ENCODE peak calls at places on chromosome 6, in five cellular contexts. L, N, Y, W and D are unnamed samples.
A peak's percentile ranks its signal among the peaks of the same experiment; 100 is the strongest.

GRCh38 chr6:56348578-56348977 is 101.2 kb upstream of the COL21A1 start:
- DNase-seq in L (no peak), N (no peak), Y (no peak), W (no peak), D (no peak)

GRCh38 chr6:65623569-65623968 is 83.5 kb downstream of the EYS start:
- DNase-seq in L (no peak), N (no peak), Y (no peak), W (no peak), D (no peak)

GRCh38 chr6:3751019-3751729 is at the start of gene PXDC1:
- DNase-seq in L (no peak), N (no peak), Y (no peak), W (no peak), D (peak; percentile 64)

GRCh38 chr6:136463796-136464542 is 86.3 kb downstream of the MAP7 start:
- DNase-seq in L (no peak), N (no peak), Y (no peak), W (no peak), D (peak; percentile 25)

GRCh38 chr6:110355031-110355430 is 3.1 kb downstream of the METTL24 start:
- DNase-seq in L (no peak), N (no peak), Y (no peak), W (no peak), D (no peak)

GRCh38 chr6:47655719-47656595 is 42.4 kb upstream of the ADGRF4 start:
- DNase-seq in L (peak; percentile 75), N (peak; percentile 18), Y (no peak), W (peak; percentile 62), D (no peak)

GRCh38 chr6:31706599-31706998 is at the start of gene LY6G6F:
- DNase-seq in L (no peak), N (no peak), Y (no peak), W (no peak), D (no peak)

GRCh38 chr6:158758464-158758863 is 60.7 kb downstream of the EZR start:
- DNase-seq in L (no peak), N (peak; percentile 83), Y (no peak), W (no peak), D (no peak)

GRCh38 chr6:106739387-106739786 is 110.0 kb downstream of the QRSL1 start:
- DNase-seq in L (no peak), N (no peak), Y (no peak), W (no peak), D (no peak)

GRCh38 chr6:20427856-20428255 is 26.2 kb downstream of the E2F3 start:
- DNase-seq in L (no peak), N (no peak), Y (no peak), W (no peak), D (no peak)

GRCh38 chr6:20946037-20946436 is 411.8 kb downstream of the CDKAL1 start:
- DNase-seq in L (peak; percentile 38), N (no peak), Y (no peak), W (no peak), D (no peak)

GRCh38 chr6:156953478-156954146 is 176.4 kb downstream of the ARID1B start:
- DNase-seq in L (peak; percentile 44), N (peak; percentile 47), Y (peak; percentile 73), W (peak; percentile 42), D (no peak)

GRCh38 chr6:109867970-109868358 is 110.1 kb upstream of the GPR6 start:
- DNase-seq in L (no peak), N (no peak), Y (no peak), W (no peak), D (no peak)

GRCh38 chr6:168915242-168915641 is 338.4 kb downstream of the THBS2 start:
- DNase-seq in L (no peak), N (no peak), Y (no peak), W (no peak), D (no peak)

GRCh38 chr6:7522873-7523272 is 18.6 kb upstream of the DSP start:
- DNase-seq in L (no peak), N (no peak), Y (no peak), W (no peak), D (no peak)

GRCh38 chr6:100865525-100865924 is 15.6 kb downstream of the ASCC3 start:
- DNase-seq in L (no peak), N (no peak), Y (no peak), W (no peak), D (no peak)

GRCh38 chr6:24228681-24229255 is 102.8 kb downstream of the NRSN1 start:
- DNase-seq in L (no peak), N (no peak), Y (no peak), W (no peak), D (no peak)